ENCODE peak calls at places on chromosomes 13 and 19, in eight cellular contexts. One of them, this sample, is unnamed.

GRCh38 chr19:45346449-45346848 is 5.9 kb downstream of the KLC3 start:
- DNase-seq in GOT3: no peak
- DNase-seq in HCEC 1CT: no peak
- DNase-seq in NCI-H524 treated with DMSO at 0.1 percent for 48 hours: no peak
- DNase-seq in MCF 10A: no peak
- DNase-seq in activated CD4-positive, CD25-positive, alpha-beta regulatory T cell treated with anti-CD3 and anti-CD28 coated beads, Interleukin-2, amount 50 U/mL, for 16 hours: no peak
- DNase-seq in stimulated activated CD8-positive, alpha-beta memory T cell treated with anti-CD3 and anti-CD28 coated beads, Interleukin-15, amount 100 ng/mL, for 1 hour: no peak
- DNase-seq in neuronal stem cell: no peak
- DNase-seq in this sample: no peak

GRCh38 chr13:64718116-64718515 is 2512.0 kb downstream of the PCDH9 start:
- DNase-seq in GOT3: no peak
- DNase-seq in HCEC 1CT: no peak
- DNase-seq in NCI-H524 treated with DMSO at 0.1 percent for 48 hours: no peak
- DNase-seq in MCF 10A: no peak
- DNase-seq in activated CD4-positive, CD25-positive, alpha-beta regulatory T cell treated with anti-CD3 and anti-CD28 coated beads, Interleukin-2, amount 50 U/mL, for 16 hours: no peak
- DNase-seq in stimulated activated CD8-positive, alpha-beta memory T cell treated with anti-CD3 and anti-CD28 coated beads, Interleukin-15, amount 100 ng/mL, for 1 hour: no peak
- DNase-seq in neuronal stem cell: no peak
- DNase-seq in this sample: no peak

GRCh38 chr19:38888876-38889275 is 10.5 kb downstream of the SIRT2 start:
- DNase-seq in GOT3: no peak
- DNase-seq in HCEC 1CT: no peak
- DNase-seq in NCI-H524 treated with DMSO at 0.1 percent for 48 hours: no peak
- DNase-seq in MCF 10A: no peak
- DNase-seq in activated CD4-positive, CD25-positive, alpha-beta regulatory T cell treated with anti-CD3 and anti-CD28 coated beads, Interleukin-2, amount 50 U/mL, for 16 hours: no peak
- DNase-seq in stimulated activated CD8-positive, alpha-beta memory T cell treated with anti-CD3 and anti-CD28 coated beads, Interleukin-15, amount 100 ng/mL, for 1 hour: no peak
- DNase-seq in neuronal stem cell: no peak
- DNase-seq in this sample: no peak

GRCh38 chr13:36275190-36276002 is 22.2 kb downstream of the CCDC169 start:
- DNase-seq in GOT3: no peak
- DNase-seq in HCEC 1CT: peak; percentile 42
- DNase-seq in NCI-H524 treated with DMSO at 0.1 percent for 48 hours: no peak
- DNase-seq in MCF 10A: peak; percentile 61
- DNase-seq in activated CD4-positive, CD25-positive, alpha-beta regulatory T cell treated with anti-CD3 and anti-CD28 coated beads, Interleukin-2, amount 50 U/mL, for 16 hours: no peak
- DNase-seq in stimulated activated CD8-positive, alpha-beta memory T cell treated with anti-CD3 and anti-CD28 coated beads, Interleukin-15, amount 100 ng/mL, for 1 hour: no peak
- DNase-seq in neuronal stem cell: peak; percentile 27
- DNase-seq in this sample: peak; percentile 35

GRCh38 chr19:55644191-55644833 is 863 bp downstream of the ZNF581 start:
- DNase-seq in GOT3: no peak
- DNase-seq in HCEC 1CT: no peak
- DNase-seq in NCI-H524 treated with DMSO at 0.1 percent for 48 hours: no peak
- DNase-seq in MCF 10A: no peak
- DNase-seq in activated CD4-positive, CD25-positive, alpha-beta regulatory T cell treated with anti-CD3 and anti-CD28 coated beads, Interleukin-2, amount 50 U/mL, for 16 hours: no peak
- DNase-seq in stimulated activated CD8-positive, alpha-beta memory T cell treated with anti-CD3 and anti-CD28 coated beads, Interleukin-15, amount 100 ng/mL, for 1 hour: no peak
- DNase-seq in neuronal stem cell: no peak
- DNase-seq in this sample: no peak

GRCh38 chr19:49210108-49210900 is 52.7 kb downstream of the TRPM4 start:
- DNase-seq in GOT3: no peak
- DNase-seq in HCEC 1CT: no peak
- DNase-seq in NCI-H524 treated with DMSO at 0.1 percent for 48 hours: no peak
- DNase-seq in MCF 10A: peak; percentile 17
- DNase-seq in activated CD4-positive, CD25-positive, alpha-beta regulatory T cell treated with anti-CD3 and anti-CD28 coated beads, Interleukin-2, amount 50 U/mL, for 16 hours: no peak
- DNase-seq in stimulated activated CD8-positive, alpha-beta memory T cell treated with anti-CD3 and anti-CD28 coated beads, Interleukin-15, amount 100 ng/mL, for 1 hour: no peak
- DNase-seq in neuronal stem cell: peak; percentile 57
- DNase-seq in this sample: peak; percentile 61

GRCh38 chr19:48837081-48837524 is 812 bp upstream of the HSD17B14 start:
- DNase-seq in GOT3: no peak
- DNase-seq in HCEC 1CT: peak; percentile 80
- DNase-seq in NCI-H524 treated with DMSO at 0.1 percent for 48 hours: peak; percentile 87
- DNase-seq in MCF 10A: no peak
- DNase-seq in activated CD4-positive, CD25-positive, alpha-beta regulatory T cell treated with anti-CD3 and anti-CD28 coated beads, Interleukin-2, amount 50 U/mL, for 16 hours: peak; percentile 36
- DNase-seq in stimulated activated CD8-positive, alpha-beta memory T cell treated with anti-CD3 and anti-CD28 coated beads, Interleukin-15, amount 100 ng/mL, for 1 hour: peak; percentile 58
- DNase-seq in neuronal stem cell: peak; percentile 93
- DNase-seq in this sample: peak; percentile 90

GRCh38 chr19:2648528-2648937 is 54.0 kb downstream of the GNG7 start:
- DNase-seq in GOT3: peak; percentile 46
- DNase-seq in HCEC 1CT: peak; percentile 72
- DNase-seq in NCI-H524 treated with DMSO at 0.1 percent for 48 hours: peak; percentile 27
- DNase-seq in MCF 10A: peak; percentile 80
- DNase-seq in activated CD4-positive, CD25-positive, alpha-beta regulatory T cell treated with anti-CD3 and anti-CD28 coated beads, Interleukin-2, amount 50 U/mL, for 16 hours: peak; percentile 50
- DNase-seq in stimulated activated CD8-positive, alpha-beta memory T cell treated with anti-CD3 and anti-CD28 coated beads, Interleukin-15, amount 100 ng/mL, for 1 hour: peak; percentile 58
- DNase-seq in neuronal stem cell: peak; percentile 65
- DNase-seq in this sample: peak; percentile 84

GRCh38 chr19:53945998-53946397 is 16.7 kb upstream of the CACNG8 start:
- DNase-seq in GOT3: no peak
- DNase-seq in HCEC 1CT: no peak
- DNase-seq in NCI-H524 treated with DMSO at 0.1 percent for 48 hours: no peak
- DNase-seq in MCF 10A: no peak
- DNase-seq in activated CD4-positive, CD25-positive, alpha-beta regulatory T cell treated with anti-CD3 and anti-CD28 coated beads, Interleukin-2, amount 50 U/mL, for 16 hours: no peak
- DNase-seq in stimulated activated CD8-positive, alpha-beta memory T cell treated with anti-CD3 and anti-CD28 coated beads, Interleukin-15, amount 100 ng/mL, for 1 hour: no peak
- DNase-seq in neuronal stem cell: no peak
- DNase-seq in this sample: no peak

This sample was measured in OCI-LY7.